ENCODE peak calls at places on chromosomes 7 and 10, in five cellular contexts. E is H9, S is GM12878, K is endodermal cell, P is suprapubic skin. J is an unnamed sample.

GRCh38 chr10:79189853-79190435 is 121.2 kb downstream of the ZMIZ1 start:
- DNase-seq in S (no peak), E (no peak), K (no peak), P (no peak), J (no peak)

GRCh38 chr7:129436335-129436923 is 2.2 kb downstream of the STRIP2 start:
- DNase-seq in P (no peak), S (no peak), K (no peak), E (no peak), J (no peak)

GRCh38 chr7:102433319-102434038 is at the start of gene ORAI2:
- DNase-seq in E (peak; percentile 68), K (peak; percentile 88), P (no peak), S (no peak), J (no peak)

GRCh38 chr10:92690211-92691041 is 671 bp downstream of the HHEX start:
- DNase-seq in S (no peak), K (peak; percentile 80), P (no peak), E (peak; percentile 44), J (no peak)

GRCh38 chr7:17269345-17270221 is 28.9 kb upstream of the AHR start:
- DNase-seq in S (no peak), E (no peak), K (no peak), P (no peak), J (no peak)

GRCh38 chr7:128191136-128191844 is 49.8 kb upstream of the LEP start:
- DNase-seq in K (peak; percentile 62), E (peak; percentile 15), P (peak; percentile 20), S (no peak), J (no peak)

GRCh38 chr10:85635650-85636049 is 730.9 kb downstream of the GRID1 start:
- DNase-seq in K (peak; percentile 38), S (no peak), E (no peak), P (no peak), J (no peak)

GRCh38 chr10:128540806-128541739 is 414.9 kb upstream of the MKI67 start:
- DNase-seq in K (peak; percentile 87), E (peak; percentile 92), S (no peak), P (peak; percentile 75), J (no peak)

GRCh38 chr10:131698986-131699385 is 201.8 kb upstream of the PPP2R2D start:
- DNase-seq in K (peak; percentile 20), E (no peak), S (no peak), P (peak; percentile 54), J (no peak)

GRCh38 chr10:34889004-34889869 is 74.1 kb upstream of the PARD3 start:
- DNase-seq in S (no peak), E (no peak), P (no peak), K (no peak), J (no peak)

GRCh38 chr7:139043823-139044812 is 8.3 kb upstream of the ZC3HAV1L start:
- DNase-seq in K (no peak), P (no peak), S (no peak), E (no peak), J (no peak)

GRCh38 chr7:80284848-80285247 is 150.2 kb downstream of the GNAI1 start:
- DNase-seq in E (no peak), K (no peak), S (no peak), P (no peak), J (peak; percentile 29)

GRCh38 chr7:25189197-25189596 is 39.1 kb downstream of the NPVF start:
- DNase-seq in E (no peak), S (no peak), K (no peak), P (no peak), J (no peak)

GRCh38 chr10:60937784-60938654 is 6.0 kb downstream of the RHOBTB1 start:
- DNase-seq in K (no peak), P (no peak), E (no peak), S (no peak), J (no peak)

GRCh38 chr10:23070819-23071218 is 24.6 kb upstream of the MSRB2 start:
- DNase-seq in S (peak; percentile 41), K (no peak), P (no peak), E (no peak), J (no peak)

GRCh38 chr10:122348512-122348911 is 26.0 kb upstream of the PLEKHA1 start:
- DNase-seq in K (no peak), S (no peak), E (no peak), P (no peak), J (no peak)

GRCh38 chr10:12279281-12279680 is 70.1 kb upstream of the CAMK1D start:
- DNase-seq in S (no peak), P (no peak), E (no peak), K (no peak), J (no peak)

GRCh38 chr7:55179897-55180682 is 161.3 kb downstream of the EGFR start:
- DNase-seq in K (no peak), P (no peak), S (no peak), E (no peak), J (no peak)

GRCh38 chr10:33731322-33731721 is 396.9 kb upstream of the NRP1 start:
- DNase-seq in S (no peak), P (no peak), E (no peak), K (no peak), J (no peak)

GRCh38 chr7:90709501-90710465 is 113.7 kb downstream of the CDK14 start:
- DNase-seq in K (peak; percentile 53), P (no peak), S (no peak), E (no peak), J (no peak)

GRCh38 chr7:43522406-43523156 is 60.3 kb upstream of the STK17A start:
- DNase-seq in E (no peak), K (no peak), P (no peak), S (no peak), J (peak; percentile 91)

GRCh38 chr10:87848998-87849397 is 14.3 kb downstream of the KLLN start:
- DNase-seq in S (no peak), E (no peak), K (no peak), P (no peak), J (no peak)

GRCh38 chr7:142592231-142592630 is 157.0 kb upstream of the PRSS1 start:
- DNase-seq in P (no peak), E (no peak), K (no peak), S (no peak), J (no peak)
- H3K27ac ChIP-seq in P (no peak overlapping the region), E (no peak overlapping the region), K (no peak overlapping the region), S (no peak overlapping the region), J (no peak overlapping the region)

GRCh38 chr10:9833871-9834454 is 1183.7 kb upstream of the CELF2 start:
- DNase-seq in E (no peak), K (no peak), P (no peak), S (no peak), J (no peak)
- H3K27ac ChIP-seq in E (no peak overlapping the region), K (no peak overlapping the region), P (no peak overlapping the region), S (no peak overlapping the region), J (no peak overlapping the region)

GRCh38 chr7:5229451-5230271 is 39.6 kb downstream of the WIPI2 start:
- DNase-seq in P (no peak), S (no peak), E (no peak), K (no peak), J (no peak)

GRCh38 chr7:5231116-5231515 is 41.1 kb downstream of the WIPI2 start:
- DNase-seq in E (no peak), S (peak; percentile 60), K (no peak), P (no peak), J (no peak)

GRCh38 chr7:5232485-5232837 is 42.4 kb downstream of the WIPI2 start:
- DNase-seq in S (no peak), P (no peak), K (no peak), E (no peak), J (no peak)

GRCh38 chr7:5231811-5232484 is 41.9 kb downstream of the WIPI2 start:
- DNase-seq in K (no peak), S (peak; percentile 93), P (no peak), E (no peak), J (no peak)

GRCh38 chr7:5230272-5231067 is 40.4 kb downstream of the WIPI2 start:
- DNase-seq in P (no peak), S (no peak), E (no peak), K (no peak), J (peak; percentile 5)
- H3K27ac ChIP-seq in P (no peak overlapping the region), S (peak overlapping the region; percentile 99), E (no peak overlapping the region), K (no peak overlapping the region), J (no peak overlapping the region)

DNA sequence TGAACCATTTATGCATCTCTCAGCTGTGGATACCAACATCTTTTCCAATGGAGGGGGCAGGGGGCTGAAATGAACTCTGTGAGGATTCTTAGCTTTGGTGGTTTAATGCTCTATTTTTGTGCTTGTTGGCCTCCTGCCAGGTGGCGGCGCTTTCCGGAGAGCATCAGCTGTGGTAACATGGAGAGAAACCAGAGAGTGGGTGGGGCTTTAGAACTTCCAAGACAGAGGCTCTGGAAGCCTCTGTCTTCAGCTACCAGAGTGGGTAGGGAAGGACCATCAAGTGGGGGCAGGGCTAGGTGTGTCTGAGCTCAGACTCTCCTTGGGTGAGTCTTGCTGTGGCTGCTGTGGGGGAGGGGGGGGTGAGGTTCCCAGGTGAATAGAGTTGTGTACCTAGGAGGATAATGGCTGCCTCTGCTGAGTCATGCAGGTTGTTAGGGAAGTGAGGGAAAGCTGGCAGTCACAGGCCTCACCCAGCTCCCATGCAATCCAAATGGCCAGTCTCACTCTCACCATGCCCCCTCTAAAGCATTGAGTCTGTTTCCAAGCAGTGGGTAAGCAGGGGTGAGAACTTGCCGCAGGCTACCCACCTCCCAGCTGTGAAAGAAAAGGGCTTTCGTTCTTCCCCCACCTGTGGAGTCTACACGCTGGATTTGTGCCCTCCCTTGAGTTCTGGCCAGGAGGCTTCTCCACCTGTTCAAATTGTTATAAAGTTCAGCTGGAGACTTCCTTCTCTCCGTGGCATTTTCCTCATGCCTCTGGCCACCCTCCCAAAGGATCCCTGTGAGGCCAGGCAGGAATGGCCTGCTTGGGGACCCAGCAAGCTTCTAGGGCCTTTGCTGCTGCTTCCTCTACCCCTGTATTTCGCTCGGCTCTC is 527.0 kb downstream of the NEBL start:
- DNase-seq in S (no peak), P (no peak), K (peak; percentile 93), E (peak; percentile 84), J (no peak)
- H3K27ac ChIP-seq in S (no peak overlapping the region), P (no peak overlapping the region), K (no peak overlapping the region), E (peak overlapping the region; percentile 95), J (no peak overlapping the region)

DNA sequence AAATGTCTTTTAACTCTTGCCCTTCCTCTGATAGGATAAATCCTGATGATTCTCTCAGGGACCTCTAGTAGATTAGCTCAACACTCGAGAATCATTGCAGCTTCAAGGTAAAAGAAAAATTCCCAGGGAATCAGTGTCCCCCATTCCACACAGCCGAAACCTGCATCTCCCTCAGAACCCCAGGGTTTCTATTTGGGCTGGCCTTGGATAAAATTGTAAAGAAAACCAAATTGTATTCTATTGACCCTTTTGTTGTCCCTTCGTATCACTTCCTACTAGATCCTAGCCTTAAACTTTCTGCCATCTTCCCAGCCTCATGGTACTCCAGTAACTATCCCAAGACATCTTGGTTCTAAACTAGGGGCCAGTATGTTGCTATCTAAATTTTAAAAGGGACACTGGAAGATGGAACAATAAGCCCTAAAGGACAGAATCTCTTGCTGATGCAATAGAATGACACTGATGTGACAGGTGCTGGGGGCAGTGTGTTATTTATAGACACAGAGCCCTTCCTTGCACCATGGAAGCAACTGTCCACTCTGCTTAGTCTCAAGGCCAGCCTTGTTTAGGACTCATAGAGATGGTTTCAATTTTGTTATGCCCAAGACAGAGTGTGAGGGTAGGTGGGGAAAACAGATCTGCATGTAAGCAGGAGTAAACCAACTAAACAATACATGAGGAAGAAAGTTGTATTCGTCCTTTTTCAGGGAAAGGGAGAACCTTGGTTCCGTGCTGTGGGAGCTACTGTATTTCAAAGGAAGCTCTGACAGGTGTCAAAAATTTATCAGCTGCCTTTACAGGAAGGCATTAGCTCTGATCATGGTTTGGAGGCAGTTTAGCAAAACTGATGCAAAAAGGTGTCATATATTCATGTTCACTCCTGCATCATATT is 7.6 kb downstream of the ASB15 start:
- DNase-seq in K (no peak), P (no peak), E (no peak), S (no peak), J (no peak)
- H3K27ac ChIP-seq in K (no peak overlapping the region), P (no peak overlapping the region), E (no peak overlapping the region), S (no peak overlapping the region), J (no peak overlapping the region)

GRCh38 chr10:77405771-77406241 is 231.8 kb downstream of the KCNMA1 start:
- DNase-seq in K (peak; percentile 97), E (peak; percentile 93), P (no peak), S (no peak), J (no peak)
- H3K27ac ChIP-seq in K (no peak overlapping the region), E (no peak overlapping the region), P (no peak overlapping the region), S (no peak overlapping the region), J (no peak overlapping the region)

J was measured in epithelial cell of prostate.